ENCODE peak calls at places on chromosomes 6 and 20, in five cellular contexts. U, B, R, D and S are unnamed samples.

GRCh38 chr20:53652090-53652858 is 58.6 kb upstream of the ZNF217 start:
- DNase-seq in U (no peak), B (no peak), R (no peak), D (no peak), S (no peak)

GRCh38 chr6:105780146-105780860 is 305.8 kb upstream of the PRDM1 start:
- DNase-seq in U (peak; percentile 22), B (no peak), R (no peak), D (no peak), S (no peak)

GRCh38 chr6:119620846-119621570 is 271.4 kb upstream of the MAN1A1 start:
- DNase-seq in U (peak; percentile 95), B (no peak), R (no peak), D (no peak), S (peak; percentile 62)

GRCh38 chr20:32969356-32970114 is 34.7 kb downstream of the SUN5 start:
- DNase-seq in U (no peak), B (no peak), R (no peak), D (no peak), S (no peak)

GRCh38 chr6:1834231-1834630 is 224.5 kb downstream of the FOXC1 start:
- DNase-seq in U (no peak), B (no peak), R (no peak), D (no peak), S (no peak)

GRCh38 chr6:4856779-4857178 is 80.6 kb downstream of the CDYL start:
- DNase-seq in U (no peak), B (no peak), R (no peak), D (no peak), S (no peak)

GRCh38 chr6:14533446-14533845 is 415.9 kb downstream of the CD83 start:
- DNase-seq in U (peak; percentile 52), B (no peak), R (no peak), D (no peak), S (no peak)

GRCh38 chr6:3843379-3844096 is 5.6 kb upstream of the FAM50B start:
- DNase-seq in U (peak; percentile 54), B (no peak), R (no peak), D (no peak), S (peak; percentile 62)

GRCh38 chr20:9609892-9610502 is 95.6 kb downstream of the LAMP5 start:
- DNase-seq in U (peak; percentile 32), B (no peak), R (no peak), D (no peak), S (peak; percentile 75)

GRCh38 chr20:50146732-50147662 is 6.5 kb downstream of the PEDS1 start:
- DNase-seq in U (peak; percentile 41), B (no peak), R (no peak), D (peak; percentile 70), S (no peak)

GRCh38 chr6:45423111-45423900 is 45.6 kb upstream of the SUPT3H start:
- DNase-seq in U (no peak), B (peak; percentile 69), R (peak; percentile 81), D (peak; percentile 4), S (peak; percentile 17)

GRCh38 chr6:42914546-42914945 is 1.3 kb upstream of the PTCRA start:
- DNase-seq in U (no peak), B (no peak), R (no peak), D (no peak), S (no peak)

GRCh38 chr6:141488466-141488865 is 644.3 kb upstream of the GJE1 start:
- DNase-seq in U (no peak), B (no peak), R (no peak), D (no peak), S (no peak)

GRCh38 chr6:155778336-155778735 is 322.7 kb upstream of the NOX3 start:
- DNase-seq in U (no peak), B (no peak), R (no peak), D (no peak), S (no peak)

GRCh38 chr20:31811796-31812728 is 7.1 kb upstream of the MYLK2 start:
- DNase-seq in U (peak; percentile 87), B (no peak), R (no peak), D (no peak), S (peak; percentile 62)

GRCh38 chr6:24960991-24961475 is 25.3 kb upstream of the RIPOR2 start:
- DNase-seq in U (no peak), B (no peak), R (no peak), D (no peak), S (no peak)

GRCh38 chr6:46491789-46492547 is 719 bp upstream of the RCAN2 start:
- DNase-seq in U (no peak), B (peak; percentile 75), R (peak; percentile 86), D (no peak), S (peak; percentile 48)

GRCh38 chr20:63244468-63244867 is 8.8 kb downstream of the BIRC7 start:
- DNase-seq in U (no peak), B (no peak), R (peak; percentile 71), D (no peak), S (no peak)

GRCh38 chr6:93165850-93166249 is 253.5 kb downstream of the EPHA7 start:
- DNase-seq in U (no peak), B (no peak), R (no peak), D (no peak), S (no peak)

GRCh38 chr6:158654498-158654897 is 4.6 kb downstream of the SYTL3 start:
- DNase-seq in U (peak; percentile 85), B (peak; percentile 69), R (no peak), D (no peak), S (peak; percentile 92)

GRCh38 chr6:169967687-169968086 is 216.3 kb downstream of the ERMARD start:
- DNase-seq in U (no peak), B (no peak), R (no peak), D (no peak), S (no peak)
- H3K9me3 ChIP-seq in U (no peaks in the 10 kb centered on the region), B (no peaks in the 10 kb centered on the region), R (no peaks in the 10 kb centered on the region), D (no peaks in the 10 kb centered on the region), S (no peaks in the 10 kb centered on the region)

DNA sequence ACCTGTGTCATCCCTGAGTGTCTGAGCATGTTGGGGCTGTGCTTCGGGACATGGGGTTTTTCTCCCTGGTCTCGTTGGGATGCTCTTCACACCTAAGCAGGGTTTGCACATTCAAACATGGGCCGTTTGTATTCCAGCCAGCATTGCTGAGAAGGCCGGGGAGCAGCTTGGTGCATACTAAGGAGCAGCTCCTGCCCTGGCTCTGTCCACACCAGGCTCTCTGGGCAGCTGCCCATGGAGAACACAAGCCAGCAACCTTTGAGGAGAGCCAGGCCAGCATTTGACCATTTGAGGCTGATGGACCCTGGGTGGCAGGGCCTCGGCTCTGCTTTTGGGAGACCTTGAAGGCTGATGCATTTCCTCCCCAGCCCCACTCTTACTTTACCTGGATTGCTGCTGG is 92.1 kb downstream of the PHACTR3 start:
- DNase-seq in U (no peak), B (no peak), R (no peak), D (no peak), S (no peak)
- H3K9me3 ChIP-seq in U (peaks cover 4% of the 10 kb centered on the region), B (no peaks in the 10 kb centered on the region), R (no peaks in the 10 kb centered on the region), D (no peaks in the 10 kb centered on the region), S (no peaks in the 10 kb centered on the region)

GRCh38 chr6:357261-357790 is 34.2 kb upstream of the IRF4 start:
- DNase-seq in U (no peak), B (peak; percentile 56), R (no peak), D (no peak), S (no peak)

GRCh38 chr6:356828-357251 is 34.7 kb upstream of the IRF4 start:
- DNase-seq in U (no peak), B (peak; percentile 57), R (no peak), D (no peak), S (no peak)

GRCh38 chr6:355373-355772 is 36.2 kb upstream of the IRF4 start:
- DNase-seq in U (no peak), B (no peak), R (peak; percentile 51), D (no peak), S (no peak)

GRCh38 chr6:354631-355280 is 36.8 kb upstream of the IRF4 start:
- DNase-seq in U (no peak), B (peak; percentile 55), R (no peak), D (no peak), S (no peak)

GRCh38 chr6:355809-356208 is 35.7 kb upstream of the IRF4 start:
- DNase-seq in U (no peak), B (peak; percentile 52), R (peak; percentile 33), D (no peak), S (no peak)
- H3K9me3 ChIP-seq in U (no peaks in the 10 kb centered on the region), B (no peaks in the 10 kb centered on the region), R (no peaks in the 10 kb centered on the region), D (no peaks in the 10 kb centered on the region), S (no peaks in the 10 kb centered on the region)

DNA sequence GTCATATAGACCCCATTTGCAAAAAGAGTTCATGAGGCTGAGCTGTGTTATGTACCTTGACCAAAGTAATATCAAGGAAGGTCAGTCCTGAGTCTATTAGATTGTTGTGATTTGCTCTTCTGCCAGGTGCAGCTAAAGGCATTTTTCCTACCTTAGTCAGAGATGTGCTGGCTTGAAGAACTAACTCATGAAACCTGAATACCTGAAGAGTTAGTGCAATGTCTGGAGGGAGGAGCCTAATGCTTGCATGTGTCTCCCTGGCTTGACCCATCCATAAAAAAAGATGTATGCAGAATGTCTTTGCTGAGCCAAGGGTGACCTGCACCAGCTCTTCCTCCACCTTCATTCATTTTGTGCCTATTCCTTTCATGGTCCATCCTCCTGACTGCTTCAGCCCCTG is 742.0 kb downstream of the KIF16B start:
- DNase-seq in U (no peak), B (no peak), R (no peak), D (no peak), S (no peak)
- H3K9me3 ChIP-seq in U (peaks cover 3% of the 10 kb centered on the region), B (no peaks in the 10 kb centered on the region), R (no peaks in the 10 kb centered on the region), D (peaks cover 3% of the 10 kb centered on the region), S (no peaks in the 10 kb centered on the region)

DNA sequence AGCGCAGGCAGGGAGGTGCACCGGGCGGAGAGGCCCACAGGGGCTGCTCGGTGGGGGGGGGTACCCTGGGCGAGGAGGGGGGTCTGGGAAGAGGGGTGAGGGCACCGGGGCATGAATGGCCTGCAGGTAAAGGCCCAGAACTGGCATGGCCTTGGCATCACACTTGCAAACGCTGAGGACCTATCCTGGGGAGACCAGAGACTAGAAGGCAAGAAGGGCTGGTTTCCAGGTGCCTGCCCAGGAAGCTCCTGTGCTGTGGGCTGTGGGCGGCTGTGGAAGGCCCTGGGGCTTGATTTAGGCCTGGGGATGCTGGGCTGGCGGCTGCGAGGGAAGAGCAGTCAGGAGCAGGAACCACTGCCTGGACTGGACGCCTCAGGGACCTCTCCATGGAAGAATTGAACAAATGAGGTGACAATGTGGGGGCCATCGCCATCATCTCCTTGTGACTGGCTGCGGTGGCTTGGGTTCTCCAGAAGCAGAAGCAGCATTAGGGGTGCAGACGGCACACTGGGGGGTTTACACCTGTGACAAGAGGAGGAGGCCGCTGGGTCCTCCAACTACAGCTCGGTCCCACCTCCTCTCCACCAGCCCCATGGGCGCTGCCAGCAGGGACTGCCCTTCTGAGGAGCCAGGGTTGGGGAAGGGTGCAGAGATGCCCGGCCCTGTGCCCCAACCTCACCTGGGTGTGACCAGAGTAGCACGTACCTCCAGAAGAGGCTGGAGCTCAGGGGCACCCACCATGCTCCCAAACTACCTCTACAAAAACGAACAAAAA is 32.1 kb upstream of the IRF4 start:
- DNase-seq in U (no peak), B (peak; percentile 54), R (no peak), D (no peak), S (no peak)
- H3K9me3 ChIP-seq in U (no peaks in the 10 kb centered on the region), B (no peaks in the 10 kb centered on the region), R (peaks cover 6% of the 10 kb centered on the region), D (no peaks in the 10 kb centered on the region), S (peaks cover 5% of the 10 kb centered on the region)

DNA sequence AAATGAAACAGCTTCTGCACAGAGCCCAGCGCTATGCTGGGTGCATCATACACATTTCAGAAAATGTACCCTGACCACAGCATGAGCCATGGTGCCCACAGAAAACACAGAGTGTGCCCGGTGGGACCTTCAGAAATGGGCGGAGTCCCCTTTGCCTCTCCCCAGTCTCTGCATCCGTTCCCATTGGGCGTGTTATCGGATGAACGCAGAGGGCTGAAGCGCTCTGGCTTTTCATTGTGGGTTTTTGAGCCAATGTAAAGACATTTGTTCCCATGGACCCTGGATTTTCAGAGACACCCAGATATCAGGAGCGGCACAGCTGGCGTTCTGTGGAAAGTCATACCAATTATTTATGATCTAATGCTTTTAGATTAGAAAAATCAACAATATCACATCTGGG is 99.8 kb downstream of the DACT2 start:
- DNase-seq in U (no peak), B (no peak), R (no peak), D (no peak), S (no peak)
- H3K9me3 ChIP-seq in U (peaks cover 4% of the 10 kb centered on the region), B (no peaks in the 10 kb centered on the region), R (no peaks in the 10 kb centered on the region), D (no peaks in the 10 kb centered on the region), S (no peaks in the 10 kb centered on the region)

GRCh38 chr6:121635355-121635754 is 199.9 kb downstream of the GJA1 start:
- DNase-seq in U (no peak), B (no peak), R (no peak), D (no peak), S (no peak)
- H3K9me3 ChIP-seq in U (peaks cover 13% of the 10 kb centered on the region), B (no peaks in the 10 kb centered on the region), R (peaks cover 4% of the 10 kb centered on the region), D (peaks cover 5% of the 10 kb centered on the region), S (peaks cover 4% of the 10 kb centered on the region)